ENCODE peak calls at places on chromosome 16, in five cellular contexts. V, F, J, I and E are unnamed samples.

GRCh38 chr16:78249056-78249455 is 149.6 kb downstream of the WWOX start:
- DNase-seq in I (no peak), V (no peak), J (no peak), F (no peak), E (no peak)

GRCh38 chr16:70760221-70760620 is 40.7 kb downstream of the VAC14 start:
- DNase-seq in J (no peak), V (no peak), F (no peak), I (no peak), E (no peak)

GRCh38 chr16:90008708-90009145 is 10.5 kb downstream of the DBNDD1 start:
- DNase-seq in J (peak), V (peak), F (no peak), I (peak), E (no peak)

GRCh38 chr16:24667244-24667764 is 62.1 kb upstream of the TNRC6A start:
- DNase-seq in V (no peak), J (no peak), F (no peak), I (no peak), E (no peak)

GRCh38 chr16:89805136-89805905 is 11.1 kb downstream of the FANCA start:
- DNase-seq in J (no peak), F (no peak), V (no peak), I (no peak), E (no peak)

GRCh38 chr16:84647830-84648594 is at the start of gene KLHL36:
- DNase-seq in F (peak), I (peak), V (peak), J (peak), E (no peak)

GRCh38 chr16:55494994-55495421 is 13.9 kb upstream of the LPCAT2 start:
- DNase-seq in J (no peak), F (peak), I (no peak), V (no peak), E (no peak)

GRCh38 chr16:21166561-21166961 is 8.1 kb downstream of the LDAF1 start:
- DNase-seq in F (no peak), J (no peak), I (no peak), V (no peak), E (no peak)

GRCh38 chr16:84907575-84907974 is 87.8 kb downstream of the CRISPLD2 start:
- DNase-seq in I (no peak), F (peak), J (no peak), V (no peak), E (no peak)

GRCh38 chr16:29806641-29807425 is 504 bp downstream of the MAZ start:
- DNase-seq in I (no peak), J (peak), F (no peak), V (peak), E (no peak)

GRCh38 chr16:83781-84615 is 6.0 kb downstream of the MPG start:
- DNase-seq in V (no peak), J (no peak), F (no peak), I (no peak), E (no peak)

GRCh38 chr16:54346046-54346445 is 59.5 kb upstream of the IRX3 start:
- DNase-seq in J (no peak), I (no peak), F (no peak), V (no peak), E (no peak)

GRCh38 chr16:50457423-50457822 is 88.6 kb upstream of the BRD7 start:
- DNase-seq in I (no peak), F (no peak), V (no peak), J (no peak), E (no peak)

GRCh38 chr16:2486645-2487516 is 12.0 kb downstream of the TBC1D24 start:
- DNase-seq in V (peak), F (peak), J (peak), I (no peak), E (no peak)

GRCh38 chr16:73064227-73064995 is 16.5 kb upstream of the ZFHX3 start:
- DNase-seq in F (no peak), I (no peak), V (no peak), J (no peak), E (no peak)

GRCh38 chr16:57970319-57970718 is 609 bp downstream of the CNGB1 start:
- DNase-seq in V (no peak), F (no peak), I (no peak), J (no peak), E (no peak)

GRCh38 chr16:28900601-28901000 is 22.3 kb downstream of the ATP2A1 start:
- DNase-seq in J (no peak), I (no peak), V (peak), F (no peak), E (no peak)

GRCh38 chr16:72049110-72049509 is 5.2 kb upstream of the HP start:
- DNase-seq in F (no peak), V (no peak), I (no peak), J (no peak), E (no peak)

GRCh38 chr16:53761967-53762726 is 58.2 kb downstream of the FTO start:
- DNase-seq in J (no peak), V (no peak), I (no peak), F (no peak), E (no peak)

GRCh38 chr16:85385463-85386331 is 227.4 kb upstream of the GSE1 start:
- DNase-seq in V (no peak), J (no peak), I (no peak), F (no peak), E (no peak)

GRCh38 chr16:60166111-60166510 is 1432.0 kb upstream of the GOT2 start:
- DNase-seq in J (no peak), F (no peak), V (no peak), I (no peak), E (no peak)

GRCh38 chr16:78528265-78528664 is 428.8 kb downstream of the WWOX start:
- DNase-seq in F (no peak), J (no peak), I (no peak), V (no peak), E (no peak)

GRCh38 chr16:12994402-12994801 is 93.0 kb downstream of the SHISA9 start:
- DNase-seq in V (no peak), I (no peak), J (no peak), F (no peak), E (no peak)

GRCh38 chr16:10981697-10982216 is 37.4 kb downstream of the CLEC16A start:
- DNase-seq in J (no peak), F (peak), I (no peak), V (no peak), E (no peak)

GRCh38 chr16:69610356-69610755 is 44.6 kb downstream of the NFAT5 start:
- DNase-seq in V (no peak), J (no peak), F (no peak), I (no peak), E (no peak)

GRCh38 chr16:14241631-14242030 is 170.5 kb downstream of the MRTFB start:
- DNase-seq in F (no peak), J (no peak), V (no peak), I (no peak), E (no peak)

GRCh38 chr16:84334058-84334457 is 34.3 kb upstream of the ATP2C2 start:
- DNase-seq in J (no peak), I (no peak), F (no peak), V (no peak), E (no peak)

GRCh38 chr16:17026600-17027242 is 444.0 kb downstream of the XYLT1 start:
- DNase-seq in J (peak), I (no peak), V (no peak), F (no peak), E (no peak)

GRCh38 chr16:83458612-83459011 is 349.2 kb upstream of the HSBP1 start:
- DNase-seq in F (no peak), J (no peak), I (no peak), V (no peak), E (no peak)

GRCh38 chr16:11391576-11391975 is 46.3 kb downstream of the RMI2 start:
- DNase-seq in F (no peak), I (no peak), V (no peak), J (no peak), E (no peak)

GRCh38 chr16:4976079-4976478 is 17.9 kb downstream of the SEC14L5 start:
- DNase-seq in V (no peak), F (no peak), J (no peak), I (no peak), E (no peak)

GRCh38 chr16:28010671-28011070 is 52.8 kb downstream of the GSG1L start:
- DNase-seq in V (no peak), F (no peak), J (no peak), I (no peak), E (no peak)

GRCh38 chr16:71360378-71360777 is 1.9 kb downstream of the CALB2 start:
- DNase-seq in V (no peak), I (no peak), F (no peak), J (no peak), E (no peak)

GRCh38 chr16:3458278-3458851 is 14.9 kb downstream of the NAA60 start:
- DNase-seq in F (no peak), V (peak), J (peak), I (no peak), E (no peak)